ENCODE peak calls at places on chromosomes 1 and 21, in seven cellular contexts. One of them, this sample, is unnamed.

GRCh38 chr21:44456207-44456914 is 1.1 kb downstream of the LRRC3 start:
- DNase-seq in astrocyte of the hippocampus: no peak
- DNase-seq in central memory CD8-positive, alpha-beta T cell: no peak
- DNase-seq in GM23338: peak
- DNase-seq in hippocampal formation: no peak
- DNase-seq in Panc1: no peak
- DNase-seq in CD4-positive, alpha-beta T cell: no peak
- DNase-seq in this sample: no peak

GRCh38 chr1:217525773-217526490 is 105.0 kb downstream of the GPATCH2 start:
- DNase-seq in astrocyte of the hippocampus: peak
- DNase-seq in central memory CD8-positive, alpha-beta T cell: no peak
- DNase-seq in GM23338: no peak
- DNase-seq in hippocampal formation: no peak
- DNase-seq in Panc1: no peak
- DNase-seq in CD4-positive, alpha-beta T cell: no peak
- DNase-seq in this sample: no peak

GRCh38 chr21:42833439-42833815 is 45.9 kb downstream of the WDR4 start:
- DNase-seq in astrocyte of the hippocampus: peak
- DNase-seq in central memory CD8-positive, alpha-beta T cell: peak
- DNase-seq in GM23338: peak
- DNase-seq in hippocampal formation: no peak
- DNase-seq in Panc1: no peak
- DNase-seq in CD4-positive, alpha-beta T cell: peak
- DNase-seq in this sample: peak

GRCh38 chr1:156406229-156406628 is 37.2 kb downstream of the RHBG start:
- DNase-seq in astrocyte of the hippocampus: no peak
- DNase-seq in central memory CD8-positive, alpha-beta T cell: no peak
- DNase-seq in GM23338: no peak
- DNase-seq in hippocampal formation: no peak
- DNase-seq in Panc1: no peak
- DNase-seq in CD4-positive, alpha-beta T cell: no peak
- DNase-seq in this sample: no peak

GRCh38 chr1:245673920-245674414 is 519.2 kb downstream of the KIF26B start:
- DNase-seq in astrocyte of the hippocampus: no peak
- DNase-seq in central memory CD8-positive, alpha-beta T cell: no peak
- DNase-seq in GM23338: no peak
- DNase-seq in hippocampal formation: no peak
- DNase-seq in Panc1: no peak
- DNase-seq in CD4-positive, alpha-beta T cell: no peak
- DNase-seq in this sample: no peak

GRCh38 chr21:42414928-42415769 is 11.4 kb downstream of the UBASH3A start:
- DNase-seq in astrocyte of the hippocampus: peak
- DNase-seq in central memory CD8-positive, alpha-beta T cell: peak
- DNase-seq in GM23338: no peak
- DNase-seq in hippocampal formation: no peak
- DNase-seq in Panc1: no peak
- DNase-seq in CD4-positive, alpha-beta T cell: peak
- DNase-seq in this sample: peak

GRCh38 chr1:215665212-215665611 is 98.1 kb downstream of the KCTD3 start:
- DNase-seq in astrocyte of the hippocampus: peak
- DNase-seq in central memory CD8-positive, alpha-beta T cell: no peak
- DNase-seq in GM23338: no peak
- DNase-seq in hippocampal formation: no peak
- DNase-seq in Panc1: no peak
- DNase-seq in CD4-positive, alpha-beta T cell: no peak
- DNase-seq in this sample: no peak

GRCh38 chr21:45992311-45993209 is 11.0 kb downstream of the COL6A1 start:
- DNase-seq in astrocyte of the hippocampus: no peak
- DNase-seq in central memory CD8-positive, alpha-beta T cell: no peak
- DNase-seq in GM23338: no peak
- DNase-seq in hippocampal formation: no peak
- DNase-seq in Panc1: no peak
- DNase-seq in CD4-positive, alpha-beta T cell: peak
- DNase-seq in this sample: no peak

GRCh38 chr1:111372336-111372965 is 55.1 kb downstream of the OVGP1 start:
- DNase-seq in astrocyte of the hippocampus: no peak
- DNase-seq in central memory CD8-positive, alpha-beta T cell: no peak
- DNase-seq in GM23338: no peak
- DNase-seq in hippocampal formation: peak
- DNase-seq in Panc1: no peak
- DNase-seq in CD4-positive, alpha-beta T cell: no peak
- DNase-seq in this sample: no peak

GRCh38 chr1:177945943-177946650 is 23.8 kb downstream of the SEC16B start:
- DNase-seq in astrocyte of the hippocampus: peak
- DNase-seq in central memory CD8-positive, alpha-beta T cell: no peak
- DNase-seq in GM23338: peak
- DNase-seq in hippocampal formation: peak
- DNase-seq in Panc1: no peak
- DNase-seq in CD4-positive, alpha-beta T cell: no peak
- DNase-seq in this sample: peak

GRCh38 chr1:14599173-14599754 is 779 bp downstream of the KAZN start:
- DNase-seq in astrocyte of the hippocampus: peak
- DNase-seq in central memory CD8-positive, alpha-beta T cell: no peak
- DNase-seq in GM23338: peak
- DNase-seq in hippocampal formation: no peak
- DNase-seq in Panc1: no peak
- DNase-seq in CD4-positive, alpha-beta T cell: no peak
- DNase-seq in this sample: peak

GRCh38 chr21:45249626-45250025 is 38.1 kb downstream of the POFUT2 start:
- DNase-seq in astrocyte of the hippocampus: no peak
- DNase-seq in central memory CD8-positive, alpha-beta T cell: no peak
- DNase-seq in GM23338: no peak
- DNase-seq in hippocampal formation: no peak
- DNase-seq in Panc1: no peak
- DNase-seq in CD4-positive, alpha-beta T cell: no peak
- DNase-seq in this sample: no peak

This sample was measured in mesendoderm.